ENCODE peak calls at places on chromosomes 3 and 15, in nine cellular contexts. One of them, this sample, is unnamed.

GRCh38 chr3:99730870-99731269 is 86.8 kb upstream of the CMSS1 start:
- DNase-seq in stomach: no peak
- DNase-seq in lower lobe of right lung: no peak
- DNase-seq in body of pancreas: no peak
- DNase-seq in cardiac muscle cell: no peak
- DNase-seq in fibroblast of mammary gland: no peak
- DNase-seq in colonic mucosa: no peak
- DNase-seq in bronchial epithelial cell: no peak
- DNase-seq in heart left ventricle: no peak
- DNase-seq in this sample: no peak

GRCh38 chr3:5073374-5074085 is 48.6 kb upstream of the ARL8B start:
- DNase-seq in stomach: no peak
- DNase-seq in lower lobe of right lung: no peak
- DNase-seq in body of pancreas: no peak
- DNase-seq in cardiac muscle cell: no peak
- DNase-seq in fibroblast of mammary gland: no peak
- DNase-seq in colonic mucosa: no peak
- DNase-seq in bronchial epithelial cell: no peak
- DNase-seq in heart left ventricle: no peak
- DNase-seq in this sample: no peak

GRCh38 chr3:178022599-178022998 is 513.6 kb upstream of the KCNMB2 start:
- DNase-seq in stomach: no peak
- DNase-seq in lower lobe of right lung: no peak
- DNase-seq in body of pancreas: no peak
- DNase-seq in cardiac muscle cell: no peak
- DNase-seq in fibroblast of mammary gland: peak
- DNase-seq in colonic mucosa: no peak
- DNase-seq in bronchial epithelial cell: peak
- DNase-seq in heart left ventricle: no peak
- DNase-seq in this sample: no peak

GRCh38 chr3:52039846-52040245 is 16.5 kb downstream of the DUSP7 start:
- DNase-seq in stomach: peak
- DNase-seq in lower lobe of right lung: peak
- DNase-seq in body of pancreas: peak
- DNase-seq in cardiac muscle cell: no peak
- DNase-seq in fibroblast of mammary gland: no peak
- DNase-seq in colonic mucosa: no peak
- DNase-seq in bronchial epithelial cell: peak
- DNase-seq in heart left ventricle: peak
- DNase-seq in this sample: no peak

GRCh38 chr15:97961067-97961954 is 808 bp downstream of the ARRDC4 start:
- DNase-seq in stomach: peak
- DNase-seq in lower lobe of right lung: peak
- DNase-seq in body of pancreas: peak
- DNase-seq in cardiac muscle cell: peak
- DNase-seq in fibroblast of mammary gland: peak
- DNase-seq in colonic mucosa: peak
- DNase-seq in bronchial epithelial cell: no peak
- DNase-seq in heart left ventricle: peak
- DNase-seq in this sample: no peak

GRCh38 chr3:51670711-51671089 is 352 bp upstream of the TEX264 start:
- DNase-seq in stomach: no peak
- DNase-seq in lower lobe of right lung: no peak
- DNase-seq in body of pancreas: no peak
- DNase-seq in cardiac muscle cell: no peak
- DNase-seq in fibroblast of mammary gland: peak
- DNase-seq in colonic mucosa: no peak
- DNase-seq in bronchial epithelial cell: no peak
- DNase-seq in heart left ventricle: no peak
- DNase-seq in this sample: peak

GRCh38 chr15:31605467-31605931 is 278.9 kb downstream of the KLF13 start:
- DNase-seq in stomach: no peak
- DNase-seq in lower lobe of right lung: no peak
- DNase-seq in body of pancreas: no peak
- DNase-seq in cardiac muscle cell: peak
- DNase-seq in fibroblast of mammary gland: peak
- DNase-seq in colonic mucosa: no peak
- DNase-seq in bronchial epithelial cell: peak
- DNase-seq in heart left ventricle: no peak
- DNase-seq in this sample: no peak

GRCh38 chr3:95629802-95630201 is 1184.6 kb upstream of the EPHA6 start:
- DNase-seq in stomach: no peak
- DNase-seq in lower lobe of right lung: no peak
- DNase-seq in body of pancreas: no peak
- DNase-seq in cardiac muscle cell: no peak
- DNase-seq in fibroblast of mammary gland: no peak
- DNase-seq in colonic mucosa: no peak
- DNase-seq in bronchial epithelial cell: no peak
- DNase-seq in heart left ventricle: no peak
- DNase-seq in this sample: no peak

GRCh38 chr15:67085818-67086649 is 20.6 kb downstream of the SMAD3 start:
- DNase-seq in stomach: no peak
- DNase-seq in lower lobe of right lung: no peak
- DNase-seq in body of pancreas: no peak
- DNase-seq in cardiac muscle cell: no peak
- DNase-seq in fibroblast of mammary gland: peak
- DNase-seq in colonic mucosa: no peak
- DNase-seq in bronchial epithelial cell: peak
- DNase-seq in heart left ventricle: no peak
- DNase-seq in this sample: no peak

GRCh38 chr15:24633082-24633481 is 42.5 kb upstream of the NPAP1 start:
- DNase-seq in stomach: no peak
- DNase-seq in lower lobe of right lung: no peak
- DNase-seq in body of pancreas: no peak
- DNase-seq in cardiac muscle cell: no peak
- DNase-seq in fibroblast of mammary gland: no peak
- DNase-seq in colonic mucosa: no peak
- DNase-seq in bronchial epithelial cell: no peak
- DNase-seq in heart left ventricle: no peak
- DNase-seq in this sample: no peak

GRCh38 chr15:90271459-90272166 is 6.1 kb downstream of the NGRN start:
- DNase-seq in stomach: no peak
- DNase-seq in lower lobe of right lung: no peak
- DNase-seq in body of pancreas: no peak
- DNase-seq in cardiac muscle cell: no peak
- DNase-seq in fibroblast of mammary gland: no peak
- DNase-seq in colonic mucosa: no peak
- DNase-seq in bronchial epithelial cell: no peak
- DNase-seq in heart left ventricle: peak
- DNase-seq in this sample: no peak

GRCh38 chr3:102673271-102674115 is 238.7 kb downstream of the ZPLD1 start:
- DNase-seq in stomach: peak
- DNase-seq in lower lobe of right lung: peak
- DNase-seq in body of pancreas: peak
- DNase-seq in cardiac muscle cell: peak
- DNase-seq in fibroblast of mammary gland: peak
- DNase-seq in colonic mucosa: peak
- DNase-seq in bronchial epithelial cell: peak
- DNase-seq in heart left ventricle: peak
- DNase-seq in this sample: peak

GRCh38 chr3:109113361-109113760 is 4.6 kb downstream of the MORC1 start:
- DNase-seq in stomach: no peak
- DNase-seq in lower lobe of right lung: no peak
- DNase-seq in body of pancreas: no peak
- DNase-seq in cardiac muscle cell: no peak
- DNase-seq in fibroblast of mammary gland: no peak
- DNase-seq in colonic mucosa: no peak
- DNase-seq in bronchial epithelial cell: no peak
- DNase-seq in heart left ventricle: no peak
- DNase-seq in this sample: no peak

GRCh38 chr3:57949344-57949743 is 58.9 kb upstream of the FLNB start:
- DNase-seq in stomach: no peak
- DNase-seq in lower lobe of right lung: no peak
- DNase-seq in body of pancreas: no peak
- DNase-seq in cardiac muscle cell: no peak
- DNase-seq in fibroblast of mammary gland: no peak
- DNase-seq in colonic mucosa: no peak
- DNase-seq in bronchial epithelial cell: no peak
- DNase-seq in heart left ventricle: no peak
- DNase-seq in this sample: no peak

GRCh38 chr15:65990298-65990981 is 121.1 kb downstream of the RAB11A start:
- DNase-seq in stomach: no peak
- DNase-seq in lower lobe of right lung: no peak
- DNase-seq in body of pancreas: no peak
- DNase-seq in cardiac muscle cell: no peak
- DNase-seq in fibroblast of mammary gland: no peak
- DNase-seq in colonic mucosa: no peak
- DNase-seq in bronchial epithelial cell: no peak
- DNase-seq in heart left ventricle: no peak
- DNase-seq in this sample: no peak

DNA sequence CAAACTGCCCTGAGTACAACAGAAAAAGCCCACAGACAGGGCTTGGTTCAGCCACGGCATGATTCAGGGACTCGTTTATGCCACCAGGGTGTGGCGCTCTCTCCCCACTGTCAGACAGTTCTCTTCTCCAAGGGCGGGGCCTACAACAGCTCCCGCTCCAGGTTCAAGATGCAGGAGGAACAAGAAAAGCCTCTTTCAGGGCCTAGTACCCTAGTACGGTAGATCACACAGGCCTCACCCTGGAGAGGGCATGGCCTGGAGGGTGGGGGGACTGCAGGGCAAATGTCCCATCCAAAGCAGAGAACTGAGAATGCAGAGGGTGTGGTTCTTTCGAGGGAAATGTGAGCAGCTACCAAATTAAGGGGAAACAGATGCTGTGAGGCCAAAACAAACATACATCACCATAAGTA is 12.0 kb downstream of the MESD start:
- DNase-seq in stomach: peak
- DNase-seq in lower lobe of right lung: peak
- DNase-seq in body of pancreas: peak
- DNase-seq in cardiac muscle cell: peak
- DNase-seq in fibroblast of mammary gland: peak
- DNase-seq in colonic mucosa: peak
- DNase-seq in bronchial epithelial cell: peak
- DNase-seq in heart left ventricle: peak
- DNase-seq in this sample: no peak
- TF ChIP-seq CTCF in stomach: no peak
- TF ChIP-seq CTCF in lower lobe of right lung: peak
- TF ChIP-seq CTCF in body of pancreas: no peak
- TF ChIP-seq CTCF in cardiac muscle cell: peak
- TF ChIP-seq CTCF in fibroblast of mammary gland: peak
- TF ChIP-seq CTCF in colonic mucosa: peak
- TF ChIP-seq CTCF in bronchial epithelial cell: peak
- TF ChIP-seq CTCF in heart left ventricle: peak
- TF ChIP-seq CTCF in this sample: peak

GRCh38 chr15:40358492-40359353 is 704 bp downstream of the DISP2 start:
- DNase-seq in stomach: no peak
- DNase-seq in lower lobe of right lung: no peak
- DNase-seq in body of pancreas: no peak
- DNase-seq in cardiac muscle cell: peak
- DNase-seq in fibroblast of mammary gland: no peak
- DNase-seq in colonic mucosa: peak
- DNase-seq in bronchial epithelial cell: no peak
- DNase-seq in heart left ventricle: no peak
- DNase-seq in this sample: no peak
- H3K4me3 ChIP-seq in stomach: peak
- H3K4me3 ChIP-seq in lower lobe of right lung: peak
- H3K4me3 ChIP-seq in body of pancreas: no peak
- H3K4me3 ChIP-seq in cardiac muscle cell: peak
- H3K4me3 ChIP-seq in fibroblast of mammary gland: peak
- H3K4me3 ChIP-seq in colonic mucosa: peak
- H3K4me3 ChIP-seq in bronchial epithelial cell: peak
- H3K4me3 ChIP-seq in heart left ventricle: peak
- H3K4me3 ChIP-seq in this sample: peak

GRCh38 chr3:15595955-15596354 is 5.4 kb downstream of the HACL1 start:
- DNase-seq in stomach: no peak
- DNase-seq in lower lobe of right lung: no peak
- DNase-seq in body of pancreas: no peak
- DNase-seq in cardiac muscle cell: no peak
- DNase-seq in fibroblast of mammary gland: no peak
- DNase-seq in colonic mucosa: no peak
- DNase-seq in bronchial epithelial cell: no peak
- DNase-seq in heart left ventricle: no peak
- DNase-seq in this sample: no peak

GRCh38 chr3:15602146-15602536 is 596 bp downstream of the BTD start:
- DNase-seq in stomach: no peak
- DNase-seq in lower lobe of right lung: no peak
- DNase-seq in body of pancreas: no peak
- DNase-seq in cardiac muscle cell: no peak
- DNase-seq in fibroblast of mammary gland: no peak
- DNase-seq in colonic mucosa: no peak
- DNase-seq in bronchial epithelial cell: no peak
- DNase-seq in heart left ventricle: no peak
- DNase-seq in this sample: no peak

GRCh38 chr3:15601046-15601398 is 347 bp downstream of the HACL1 start:
- DNase-seq in stomach: no peak
- DNase-seq in lower lobe of right lung: no peak
- DNase-seq in body of pancreas: no peak
- DNase-seq in cardiac muscle cell: no peak
- DNase-seq in fibroblast of mammary gland: no peak
- DNase-seq in colonic mucosa: no peak
- DNase-seq in bronchial epithelial cell: peak
- DNase-seq in heart left ventricle: no peak
- DNase-seq in this sample: no peak

GRCh38 chr3:15606434-15606891 is 4.9 kb downstream of the BTD start:
- DNase-seq in stomach: no peak
- DNase-seq in lower lobe of right lung: no peak
- DNase-seq in body of pancreas: peak
- DNase-seq in cardiac muscle cell: no peak
- DNase-seq in fibroblast of mammary gland: peak
- DNase-seq in colonic mucosa: peak
- DNase-seq in bronchial epithelial cell: peak
- DNase-seq in heart left ventricle: no peak
- DNase-seq in this sample: peak

DNA sequence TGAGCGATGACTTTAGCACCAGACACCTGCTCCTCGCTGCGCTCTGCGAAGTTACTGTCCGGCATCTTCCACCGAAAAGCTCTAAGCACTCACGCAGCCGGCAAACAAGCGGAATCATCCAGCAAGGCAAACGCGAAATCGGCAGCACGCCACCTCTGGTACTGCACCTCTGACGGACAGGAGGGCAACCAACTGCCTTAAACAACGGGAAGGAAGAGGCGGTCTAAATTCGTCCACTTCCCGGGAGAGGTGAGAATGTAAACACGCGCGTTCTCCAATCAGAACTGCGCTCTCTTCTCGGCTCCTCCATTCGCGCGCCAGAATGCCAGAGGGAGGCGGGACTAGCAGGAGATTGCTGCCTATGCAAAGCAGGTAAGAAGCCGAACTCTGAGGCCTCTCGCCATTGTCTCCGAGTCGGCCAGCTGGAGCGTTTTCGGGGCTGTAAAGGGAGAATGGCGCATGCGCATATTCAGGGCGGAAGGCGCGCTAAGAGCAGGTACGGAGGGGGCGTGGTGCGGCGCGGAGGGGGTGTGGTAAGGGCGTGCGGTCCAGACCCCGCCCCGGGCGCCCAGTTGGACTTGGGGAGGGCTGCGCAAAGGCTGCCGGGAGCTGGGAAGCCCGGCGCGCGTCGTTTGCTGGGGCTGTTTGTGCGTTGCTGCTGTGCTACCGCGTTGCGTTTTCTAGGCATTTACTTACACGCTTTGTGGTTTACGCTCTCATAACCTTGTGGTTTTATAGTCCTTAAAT is at the start of the genes BTD and HACL1:
- DNase-seq in stomach: peak
- DNase-seq in lower lobe of right lung: peak
- DNase-seq in body of pancreas: peak
- DNase-seq in cardiac muscle cell: peak
- DNase-seq in fibroblast of mammary gland: peak
- DNase-seq in colonic mucosa: peak
- DNase-seq in bronchial epithelial cell: peak
- DNase-seq in heart left ventricle: peak
- DNase-seq in this sample: peak
- TF ChIP-seq CTCF in stomach: peak
- TF ChIP-seq CTCF in lower lobe of right lung: peak
- TF ChIP-seq CTCF in body of pancreas: no peak
- TF ChIP-seq CTCF in cardiac muscle cell: peak
- TF ChIP-seq CTCF in fibroblast of mammary gland: peak
- TF ChIP-seq CTCF in colonic mucosa: peak
- TF ChIP-seq CTCF in bronchial epithelial cell: peak
- TF ChIP-seq CTCF in heart left ventricle: peak
- TF ChIP-seq CTCF in this sample: peak

GRCh38 chr3:111725706-111726105 is 130.6 kb upstream of the ZBED2 start:
- DNase-seq in stomach: no peak
- DNase-seq in lower lobe of right lung: no peak
- DNase-seq in body of pancreas: no peak
- DNase-seq in cardiac muscle cell: no peak
- DNase-seq in fibroblast of mammary gland: peak
- DNase-seq in colonic mucosa: no peak
- DNase-seq in bronchial epithelial cell: no peak
- DNase-seq in heart left ventricle: no peak
- DNase-seq in this sample: no peak
- H3K4me3 ChIP-seq in stomach: no peak
- H3K4me3 ChIP-seq in lower lobe of right lung: no peak
- H3K4me3 ChIP-seq in body of pancreas: no peak
- H3K4me3 ChIP-seq in cardiac muscle cell: no peak
- H3K4me3 ChIP-seq in fibroblast of mammary gland: no peak
- H3K4me3 ChIP-seq in colonic mucosa: no peak
- H3K4me3 ChIP-seq in bronchial epithelial cell: no peak
- H3K4me3 ChIP-seq in heart left ventricle: no peak
- H3K4me3 ChIP-seq in this sample: no peak